ENCODE peak calls at places on chromosomes 7 and 10, in seven cellular contexts. G is activated naive CD4-positive, alpha-beta T cell; Q is NCI-H1417; R is left colon; K is GM10248; M is hippocampal formation; X is smooth muscle cell of the brain vasculature. A is an unnamed sample.

GRCh38 chr10:131532291-131532690 is 220.8 kb upstream of the TCERG1L start:
- DNase-seq in G (no peak), Q (no peak), R (no peak), K (no peak), M (no peak), X (no peak), A (no peak)

GRCh38 chr7:51014811-51015210 is 232.1 kb upstream of the GRB10 start:
- DNase-seq in G (no peak), Q (no peak), R (no peak), K (no peak), M (no peak), X (no peak), A (peak; percentile 74)

GRCh38 chr10:4183761-4184261 is 398.8 kb upstream of the KLF6 start:
- DNase-seq in G (no peak), Q (no peak), R (no peak), K (no peak), M (no peak), X (peak; percentile 81), A (no peak)

GRCh38 chr10:133335238-133336122 is 1.2 kb downstream of the CALY start:
- DNase-seq in G (peak; percentile 68), Q (peak; percentile 50), R (peak; percentile 72), K (peak; percentile 67), M (no peak), X (no peak), A (no peak)

GRCh38 chr10:49351669-49352068 is 44.2 kb downstream of the DRGX start:
- DNase-seq in G (no peak), Q (peak; percentile 71), R (no peak), K (no peak), M (no peak), X (no peak), A (peak; percentile 65)

GRCh38 chr7:151705744-151706567 is 171.0 kb downstream of the PRKAG2 start:
- DNase-seq in G (no peak), Q (peak; percentile 54), R (peak; percentile 27), K (peak; percentile 47), M (peak; percentile 24), X (no peak), A (no peak)

GRCh38 chr7:2036786-2037185 is 196.0 kb downstream of the MAD1L1 start:
- DNase-seq in G (no peak), Q (no peak), R (peak; percentile 4), K (no peak), M (no peak), X (no peak), A (peak; percentile 29)

GRCh38 chr10:3720228-3721019 is 64.6 kb downstream of the KLF6 start:
- DNase-seq in G (no peak), Q (no peak), R (no peak), K (no peak), M (peak; percentile 43), X (no peak), A (peak; percentile 84)

GRCh38 chr7:132424821-132425739 is 151.2 kb downstream of the PLXNA4 start:
- DNase-seq in G (no peak), Q (no peak), R (no peak), K (no peak), M (peak; percentile 47), X (no peak), A (no peak)

GRCh38 chr7:29019896-29020295 is 61.8 kb upstream of the TRIL start:
- DNase-seq in G (no peak), Q (no peak), R (no peak), K (no peak), M (no peak), X (no peak), A (no peak)

GRCh38 chr7:318476-319266 is 28.7 kb downstream of the FOXL3 start:
- DNase-seq in G (no peak), Q (peak; percentile 28), R (peak; percentile 58), K (no peak), M (no peak), X (no peak), A (no peak)

GRCh38 chr10:126218778-126219649 is 169.3 kb downstream of the ADAM12 start:
- DNase-seq in G (no peak), Q (no peak), R (no peak), K (no peak), M (no peak), X (no peak), A (no peak)

GRCh38 chr7:47093835-47094234 is 488.1 kb downstream of the TNS3 start:
- DNase-seq in G (no peak), Q (no peak), R (no peak), K (no peak), M (no peak), X (no peak), A (no peak)

GRCh38 chr10:595473-595872 is 94.0 kb downstream of the DIP2C start:
- DNase-seq in G (no peak), Q (no peak), R (no peak), K (no peak), M (no peak), X (no peak), A (no peak)

GRCh38 chr10:81898518-81898917 is 23.5 kb downstream of the NRG3 start:
- DNase-seq in G (no peak), Q (no peak), R (no peak), K (no peak), M (no peak), X (no peak), A (no peak)

GRCh38 chr10:20871970-20872369 is 25.1 kb downstream of the NEBL start:
- DNase-seq in G (no peak), Q (peak; percentile 94), R (no peak), K (no peak), M (no peak), X (no peak), A (no peak)

GRCh38 chr7:157523766-157524421 is 187.1 kb downstream of the DNAJB6 start:
- DNase-seq in G (no peak), Q (no peak), R (no peak), K (no peak), M (no peak), X (no peak), A (no peak)

GRCh38 chr10:123287594-123288247 is 133.5 kb downstream of the BUB3 start:
- DNase-seq in G (no peak), Q (no peak), R (no peak), K (no peak), M (no peak), X (no peak), A (no peak)

GRCh38 chr7:51318001-51318400 is 1.4 kb upstream of the COBL start:
- DNase-seq in G (no peak), Q (no peak), R (no peak), K (no peak), M (no peak), X (no peak), A (no peak)

GRCh38 chr7:18420758-18421157 is 74.8 kb upstream of the HDAC9 start:
- DNase-seq in G (no peak), Q (peak; percentile 42), R (no peak), K (no peak), M (no peak), X (no peak), A (no peak)

GRCh38 chr7:129532375-129532774 is 30.0 kb downstream of the SMKR1 start:
- DNase-seq in G (no peak), Q (no peak), R (no peak), K (no peak), M (no peak), X (no peak), A (no peak)

GRCh38 chr10:89515031-89515841 is 20.2 kb downstream of the SLC16A12 start:
- DNase-seq in G (no peak), Q (no peak), R (no peak), K (no peak), M (no peak), X (peak; percentile 90), A (no peak)